ENCODE peak calls at places on chromosomes 12 and 14, in six cellular contexts. One of them, this sample, is unnamed.

GRCh38 chr14:73503648-73504047 is 12.9 kb downstream of the RIOX1 start:
- DNase-seq in foreskin fibroblast: peak
- DNase-seq in neuronal stem cell: no peak
- DNase-seq in SK-N-SH: no peak
- DNase-seq in breast epithelium: no peak
- DNase-seq in CD8-positive, alpha-beta memory T cell: no peak
- DNase-seq in this sample: no peak

GRCh38 chr12:111748195-111748803 is 18.4 kb upstream of the ALDH2 start:
- DNase-seq in breast epithelium: no peak
- DNase-seq in neuronal stem cell: no peak
- DNase-seq in SK-N-SH: peak
- DNase-seq in foreskin fibroblast: no peak
- DNase-seq in CD8-positive, alpha-beta memory T cell: no peak
- DNase-seq in this sample: no peak

GRCh38 chr12:112971248-112971647 is 7.1 kb upstream of the OAS2 start:
- DNase-seq in neuronal stem cell: no peak
- DNase-seq in foreskin fibroblast: peak
- DNase-seq in CD8-positive, alpha-beta memory T cell: no peak
- DNase-seq in breast epithelium: no peak
- DNase-seq in SK-N-SH: peak
- DNase-seq in this sample: no peak

GRCh38 chr14:94748667-94749347 is 21.1 kb downstream of the GSC start:
- DNase-seq in neuronal stem cell: no peak
- DNase-seq in CD8-positive, alpha-beta memory T cell: no peak
- DNase-seq in foreskin fibroblast: no peak
- DNase-seq in breast epithelium: no peak
- DNase-seq in SK-N-SH: peak
- DNase-seq in this sample: no peak

GRCh38 chr12:14643247-14643646 is 53.2 kb downstream of the GUCY2C start:
- DNase-seq in neuronal stem cell: no peak
- DNase-seq in SK-N-SH: no peak
- DNase-seq in foreskin fibroblast: no peak
- DNase-seq in CD8-positive, alpha-beta memory T cell: peak
- DNase-seq in breast epithelium: no peak
- DNase-seq in this sample: peak

GRCh38 chr14:93160353-93160801 is 24.3 kb downstream of the MOAP1 start:
- DNase-seq in SK-N-SH: peak
- DNase-seq in breast epithelium: no peak
- DNase-seq in foreskin fibroblast: peak
- DNase-seq in CD8-positive, alpha-beta memory T cell: no peak
- DNase-seq in neuronal stem cell: no peak
- DNase-seq in this sample: no peak

GRCh38 chr14:99539503-99539902 is 58.3 kb downstream of the CCNK start:
- DNase-seq in SK-N-SH: no peak
- DNase-seq in breast epithelium: no peak
- DNase-seq in neuronal stem cell: no peak
- DNase-seq in foreskin fibroblast: no peak
- DNase-seq in CD8-positive, alpha-beta memory T cell: no peak
- DNase-seq in this sample: no peak

GRCh38 chr12:12673296-12673695 is 22.7 kb downstream of the GPR19 start:
- DNase-seq in foreskin fibroblast: no peak
- DNase-seq in breast epithelium: no peak
- DNase-seq in SK-N-SH: no peak
- DNase-seq in neuronal stem cell: no peak
- DNase-seq in CD8-positive, alpha-beta memory T cell: no peak
- DNase-seq in this sample: no peak

GRCh38 chr12:20527396-20528154 is 159.2 kb downstream of the PDE3A start:
- DNase-seq in breast epithelium: no peak
- DNase-seq in SK-N-SH: no peak
- DNase-seq in CD8-positive, alpha-beta memory T cell: no peak
- DNase-seq in foreskin fibroblast: peak
- DNase-seq in neuronal stem cell: no peak
- DNase-seq in this sample: no peak

GRCh38 chr12:43848786-43849185 is 12.9 kb downstream of the TMEM117 start:
- DNase-seq in SK-N-SH: no peak
- DNase-seq in CD8-positive, alpha-beta memory T cell: no peak
- DNase-seq in neuronal stem cell: no peak
- DNase-seq in foreskin fibroblast: peak
- DNase-seq in breast epithelium: no peak
- DNase-seq in this sample: no peak

GRCh38 chr12:120100630-120101029 is 15.9 kb downstream of the RAB35 start:
- DNase-seq in foreskin fibroblast: peak
- DNase-seq in CD8-positive, alpha-beta memory T cell: no peak
- DNase-seq in neuronal stem cell: no peak
- DNase-seq in breast epithelium: no peak
- DNase-seq in SK-N-SH: peak
- DNase-seq in this sample: no peak

GRCh38 chr12:59194794-59195193 is 274.5 kb upstream of the LRIG3 start:
- DNase-seq in foreskin fibroblast: no peak
- DNase-seq in CD8-positive, alpha-beta memory T cell: no peak
- DNase-seq in SK-N-SH: no peak
- DNase-seq in neuronal stem cell: no peak
- DNase-seq in breast epithelium: no peak
- DNase-seq in this sample: no peak

GRCh38 chr12:9759680-9760592 is 765 bp downstream of the CD69 start:
- DNase-seq in foreskin fibroblast: no peak
- DNase-seq in SK-N-SH: no peak
- DNase-seq in neuronal stem cell: no peak
- DNase-seq in breast epithelium: no peak
- DNase-seq in CD8-positive, alpha-beta memory T cell: peak
- DNase-seq in this sample: peak

GRCh38 chr12:12510141-12510540 is 52.5 kb downstream of the DUSP16 start:
- DNase-seq in SK-N-SH: no peak
- DNase-seq in foreskin fibroblast: peak
- DNase-seq in breast epithelium: no peak
- DNase-seq in neuronal stem cell: no peak
- DNase-seq in CD8-positive, alpha-beta memory T cell: no peak
- DNase-seq in this sample: no peak

GRCh38 chr12:39125580-39125979 is 220.2 kb upstream of the CPNE8 start:
- DNase-seq in breast epithelium: no peak
- DNase-seq in SK-N-SH: no peak
- DNase-seq in CD8-positive, alpha-beta memory T cell: no peak
- DNase-seq in neuronal stem cell: no peak
- DNase-seq in foreskin fibroblast: no peak
- DNase-seq in this sample: no peak

GRCh38 chr12:86134571-86134970 is 121.6 kb downstream of the MGAT4C start:
- DNase-seq in foreskin fibroblast: peak
- DNase-seq in neuronal stem cell: no peak
- DNase-seq in SK-N-SH: no peak
- DNase-seq in CD8-positive, alpha-beta memory T cell: no peak
- DNase-seq in breast epithelium: no peak
- DNase-seq in this sample: no peak

GRCh38 chr12:89980236-89980635 is 271.6 kb upstream of the ATP2B1 start:
- DNase-seq in foreskin fibroblast: peak
- DNase-seq in SK-N-SH: no peak
- DNase-seq in CD8-positive, alpha-beta memory T cell: no peak
- DNase-seq in neuronal stem cell: no peak
- DNase-seq in breast epithelium: no peak
- DNase-seq in this sample: no peak

DNA sequence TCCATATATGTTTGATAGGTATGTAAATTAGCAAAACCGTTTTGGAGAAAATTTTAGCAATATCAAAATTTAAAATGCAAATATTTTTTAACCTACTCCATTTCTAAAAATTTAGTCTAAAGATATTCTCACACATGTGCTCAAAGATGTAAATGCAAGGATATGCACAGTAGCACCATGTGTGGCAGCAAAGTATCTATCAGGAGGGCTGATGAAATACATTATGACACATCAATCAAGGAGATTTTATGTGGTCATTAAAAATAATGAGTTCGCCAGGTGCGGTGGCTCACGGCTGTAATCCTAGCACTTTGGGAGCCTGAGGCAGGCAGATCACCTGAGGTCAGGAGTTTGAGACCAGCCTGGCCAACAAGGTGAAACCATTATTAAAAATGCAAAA is 8.0 kb upstream of the C1R start:
- DNase-seq in neuronal stem cell: no peak
- DNase-seq in CD8-positive, alpha-beta memory T cell: no peak
- DNase-seq in breast epithelium: no peak
- DNase-seq in SK-N-SH: no peak
- DNase-seq in foreskin fibroblast: no peak
- DNase-seq in this sample: no peak
- H3K4me3 ChIP-seq in neuronal stem cell: no peak
- H3K4me3 ChIP-seq in CD8-positive, alpha-beta memory T cell: no peak
- H3K4me3 ChIP-seq in breast epithelium: no peak
- H3K4me3 ChIP-seq in SK-N-SH: no peak
- H3K4me3 ChIP-seq in foreskin fibroblast: no peak
- H3K4me3 ChIP-seq in this sample: no peak

GRCh38 chr14:89399157-89399556 is 17.9 kb downstream of the FOXN3 start:
- DNase-seq in neuronal stem cell: no peak
- DNase-seq in SK-N-SH: no peak
- DNase-seq in CD8-positive, alpha-beta memory T cell: no peak
- DNase-seq in foreskin fibroblast: no peak
- DNase-seq in breast epithelium: no peak
- DNase-seq in this sample: no peak
- H3K4me3 ChIP-seq in neuronal stem cell: no peak
- H3K4me3 ChIP-seq in SK-N-SH: no peak
- H3K4me3 ChIP-seq in CD8-positive, alpha-beta memory T cell: no peak
- H3K4me3 ChIP-seq in foreskin fibroblast: no peak
- H3K4me3 ChIP-seq in breast epithelium: no peak
- H3K4me3 ChIP-seq in this sample: no peak

DNA sequence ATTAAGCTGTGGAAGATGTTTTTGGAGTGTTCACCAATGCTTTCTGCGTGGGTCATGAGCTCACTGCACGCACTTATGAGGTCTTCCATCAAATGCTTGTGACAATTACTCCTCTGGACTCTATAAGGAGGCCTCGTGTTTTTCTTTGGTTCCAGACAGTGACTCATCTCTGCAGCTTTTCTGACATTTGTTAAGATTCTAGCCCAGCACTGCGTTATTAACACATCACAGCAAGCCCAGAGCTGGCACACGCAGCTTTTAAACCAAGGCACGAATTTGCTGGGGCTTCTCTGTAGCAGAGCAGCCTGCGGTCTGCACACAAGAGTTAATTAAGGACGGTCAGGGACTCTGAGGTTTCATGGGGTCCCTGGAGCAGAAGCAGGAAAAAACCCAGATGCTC is 16.9 kb downstream of the MEG3 start:
- DNase-seq in SK-N-SH: no peak
- DNase-seq in CD8-positive, alpha-beta memory T cell: no peak
- DNase-seq in breast epithelium: no peak
- DNase-seq in foreskin fibroblast: peak
- DNase-seq in neuronal stem cell: no peak
- DNase-seq in this sample: no peak
- H3K4me3 ChIP-seq in SK-N-SH: no peak
- H3K4me3 ChIP-seq in CD8-positive, alpha-beta memory T cell: no peak
- H3K4me3 ChIP-seq in breast epithelium: no peak
- H3K4me3 ChIP-seq in foreskin fibroblast: no peak
- H3K4me3 ChIP-seq in neuronal stem cell: no peak
- H3K4me3 ChIP-seq in this sample: no peak

GRCh38 chr12:32455607-32456063 is 56.3 kb downstream of the FGD4 start:
- DNase-seq in SK-N-SH: peak
- DNase-seq in foreskin fibroblast: peak
- DNase-seq in CD8-positive, alpha-beta memory T cell: peak
- DNase-seq in neuronal stem cell: peak
- DNase-seq in breast epithelium: no peak
- DNase-seq in this sample: no peak
- H3K4me3 ChIP-seq in SK-N-SH: peak
- H3K4me3 ChIP-seq in foreskin fibroblast: peak
- H3K4me3 ChIP-seq in CD8-positive, alpha-beta memory T cell: no peak
- H3K4me3 ChIP-seq in neuronal stem cell: peak
- H3K4me3 ChIP-seq in breast epithelium: peak
- H3K4me3 ChIP-seq in this sample: no peak

GRCh38 chr12:122866379-122866778 is 29.5 kb downstream of the VPS37B start:
- DNase-seq in breast epithelium: no peak
- DNase-seq in foreskin fibroblast: no peak
- DNase-seq in SK-N-SH: no peak
- DNase-seq in neuronal stem cell: no peak
- DNase-seq in CD8-positive, alpha-beta memory T cell: no peak
- DNase-seq in this sample: no peak

GRCh38 chr12:122867701-122868461 is 28.0 kb downstream of the VPS37B start:
- DNase-seq in breast epithelium: no peak
- DNase-seq in SK-N-SH: peak
- DNase-seq in neuronal stem cell: no peak
- DNase-seq in CD8-positive, alpha-beta memory T cell: no peak
- DNase-seq in foreskin fibroblast: peak
- DNase-seq in this sample: no peak

GRCh38 chr12:122865268-122866231 is 30.3 kb downstream of the HIP1R start:
- DNase-seq in neuronal stem cell: no peak
- DNase-seq in foreskin fibroblast: peak
- DNase-seq in CD8-positive, alpha-beta memory T cell: no peak
- DNase-seq in SK-N-SH: peak
- DNase-seq in breast epithelium: no peak
- DNase-seq in this sample: no peak

GRCh38 chr12:122868471-122869177 is 27.3 kb downstream of the VPS37B start:
- DNase-seq in foreskin fibroblast: no peak
- DNase-seq in neuronal stem cell: no peak
- DNase-seq in CD8-positive, alpha-beta memory T cell: no peak
- DNase-seq in breast epithelium: no peak
- DNase-seq in SK-N-SH: no peak
- DNase-seq in this sample: no peak

DNA sequence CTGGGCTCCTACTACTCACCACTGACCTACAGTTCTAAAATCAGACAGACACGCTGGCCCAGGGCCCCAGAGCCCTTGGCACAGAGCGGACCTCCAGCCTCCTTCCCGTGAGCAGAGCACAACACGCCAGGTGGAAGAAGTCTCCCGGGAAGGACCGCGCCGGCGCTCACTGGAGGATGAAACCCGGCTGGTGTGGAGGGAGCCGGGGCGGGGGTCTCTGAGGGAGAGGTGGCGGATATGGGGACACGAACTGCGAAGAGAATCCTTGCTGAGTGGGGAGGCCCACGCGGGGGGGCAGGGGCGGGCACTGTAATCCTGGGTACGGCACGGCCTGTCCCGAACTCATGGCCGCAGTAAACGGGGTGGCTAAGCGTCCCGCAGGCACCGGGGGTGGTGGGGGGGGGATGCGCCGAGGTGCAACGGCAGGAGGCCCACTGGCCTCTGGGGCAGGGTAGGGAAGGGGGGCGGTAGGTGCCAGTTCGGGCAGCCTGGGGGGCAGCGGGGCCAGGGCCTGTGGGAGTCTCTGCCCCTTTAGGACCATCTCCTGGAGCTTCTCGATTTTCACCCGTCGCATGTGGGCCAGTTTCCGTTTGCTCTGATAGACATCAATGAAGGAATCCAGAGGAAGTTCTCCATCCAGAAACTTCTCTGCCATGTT is 28.8 kb downstream of the VPS37B start:
- DNase-seq in neuronal stem cell: no peak
- DNase-seq in breast epithelium: no peak
- DNase-seq in CD8-positive, alpha-beta memory T cell: no peak
- DNase-seq in foreskin fibroblast: no peak
- DNase-seq in SK-N-SH: peak
- DNase-seq in this sample: no peak
- H3K4me3 ChIP-seq in neuronal stem cell: no peak
- H3K4me3 ChIP-seq in breast epithelium: no peak
- H3K4me3 ChIP-seq in CD8-positive, alpha-beta memory T cell: no peak
- H3K4me3 ChIP-seq in foreskin fibroblast: no peak
- H3K4me3 ChIP-seq in SK-N-SH: no peak
- H3K4me3 ChIP-seq in this sample: no peak

GRCh38 chr12:132474237-132474741 is 15.7 kb upstream of the FBRSL1 start:
- DNase-seq in foreskin fibroblast: no peak
- DNase-seq in neuronal stem cell: no peak
- DNase-seq in CD8-positive, alpha-beta memory T cell: peak
- DNase-seq in SK-N-SH: peak
- DNase-seq in breast epithelium: no peak
- DNase-seq in this sample: no peak
- H3K4me3 ChIP-seq in foreskin fibroblast: no peak
- H3K4me3 ChIP-seq in neuronal stem cell: no peak
- H3K4me3 ChIP-seq in CD8-positive, alpha-beta memory T cell: no peak
- H3K4me3 ChIP-seq in SK-N-SH: peak
- H3K4me3 ChIP-seq in breast epithelium: peak
- H3K4me3 ChIP-seq in this sample: no peak

GRCh38 chr14:49623941-49624806 is 3.6 kb downstream of the MGAT2 start:
- DNase-seq in neuronal stem cell: no peak
- DNase-seq in CD8-positive, alpha-beta memory T cell: no peak
- DNase-seq in foreskin fibroblast: peak
- DNase-seq in SK-N-SH: no peak
- DNase-seq in breast epithelium: no peak
- DNase-seq in this sample: no peak
- H3K4me3 ChIP-seq in neuronal stem cell: no peak
- H3K4me3 ChIP-seq in CD8-positive, alpha-beta memory T cell: peak
- H3K4me3 ChIP-seq in foreskin fibroblast: no peak
- H3K4me3 ChIP-seq in SK-N-SH: no peak
- H3K4me3 ChIP-seq in breast epithelium: no peak
- H3K4me3 ChIP-seq in this sample: no peak

This sample was measured in naive thymus-derived CD4-positive, alpha-beta T cell.